ENCODE peak calls at places on chromosomes 13 and 19, in five cellular contexts. I, V, S, O and M are unnamed samples.

GRCh38 chr19:24052811-24053210 is 34.2 kb upstream of the ZNF254 start:
- DNase-seq in I (peak; percentile 59), V (no peak), S (no peak), O (no peak), M (no peak)

GRCh38 chr19:50794778-50795664 is 4.8 kb downstream of the ACP4 start:
- DNase-seq in I (no peak), V (no peak), S (no peak), O (no peak), M (no peak)

GRCh38 chr13:48808689-48809088 is 155.0 kb downstream of the CYSLTR2 start:
- DNase-seq in I (peak; percentile 76), V (no peak), S (no peak), O (no peak), M (no peak)

GRCh38 chr13:30804474-30804873 is 69.1 kb downstream of the ALOX5AP start:
- DNase-seq in I (no peak), V (no peak), S (no peak), O (no peak), M (peak; percentile 15)

GRCh38 chr19:23554548-23554947 is 132.5 kb downstream of the ZNF675 start:
- DNase-seq in I (no peak), V (no peak), S (no peak), O (no peak), M (no peak)

GRCh38 chr19:29628661-29629385 is 22.7 kb downstream of the POP4 start:
- DNase-seq in I (no peak), V (no peak), S (no peak), O (no peak), M (no peak)

GRCh38 chr19:19260842-19261241 is 12.3 kb downstream of the TM6SF2 start:
- DNase-seq in I (no peak), V (no peak), S (no peak), O (no peak), M (no peak)

GRCh38 chr13:32370805-32371204 is 55.5 kb downstream of the BRCA2 start:
- DNase-seq in I (no peak), V (no peak), S (no peak), O (no peak), M (no peak)

GRCh38 chr13:78762825-78763224 is 103.9 kb upstream of the OBI1 start:
- DNase-seq in I (no peak), V (no peak), S (no peak), O (no peak), M (no peak)

GRCh38 chr19:6738726-6739389 is 622 bp upstream of the TRIP10 start:
- DNase-seq in I (peak; percentile 8), V (peak; percentile 51), S (no peak), O (no peak), M (peak; percentile 22)

GRCh38 chr13:20503088-20504083 is 22.3 kb downstream of the CRYL1 start:
- DNase-seq in I (no peak), V (no peak), S (no peak), O (no peak), M (no peak)

GRCh38 chr19:11418518-11419506 is at the start of gene RGL3:
- DNase-seq in I (no peak), V (peak; percentile 67), S (no peak), O (no peak), M (peak; percentile 40)

GRCh38 chr13:33069365-33069764 is 53.1 kb downstream of the KL start:
- DNase-seq in I (no peak), V (no peak), S (no peak), O (no peak), M (no peak)

GRCh38 chr19:44720945-44721344 is 22.0 kb downstream of the CEACAM16 start:
- DNase-seq in I (no peak), V (no peak), S (no peak), O (no peak), M (no peak)

GRCh38 chr19:42401365-42402303 is 11.5 kb upstream of the CNFN start:
- DNase-seq in I (peak; percentile 73), V (peak; percentile 90), S (no peak), O (peak; percentile 94), M (peak; percentile 88)

GRCh38 chr13:60838581-60838980 is 441.6 kb downstream of the TDRD3 start:
- DNase-seq in I (no peak), V (no peak), S (no peak), O (no peak), M (no peak)

GRCh38 chr19:15424121-15424520 is 5.3 kb upstream of the AKAP8L start:
- DNase-seq in I (no peak), V (no peak), S (no peak), O (no peak), M (no peak)

GRCh38 chr19:5130371-5131030 is 161.6 kb downstream of the KDM4B start:
- DNase-seq in I (no peak), V (no peak), S (no peak), O (no peak), M (no peak)

GRCh38 chr19:41546386-41546789 is 29.6 kb upstream of the CEACAM21 start:
- DNase-seq in I (no peak), V (no peak), S (no peak), O (no peak), M (no peak)

GRCh38 chr13:44249439-44249838 is 124.2 kb upstream of the SERP2 start:
- DNase-seq in I (peak; percentile 77), V (no peak), S (no peak), O (no peak), M (no peak)

GRCh38 chr13:102225892-102226291 is 176.0 kb downstream of the FGF14 start:
- DNase-seq in I (no peak), V (no peak), S (no peak), O (no peak), M (no peak)

GRCh38 chr19:2391118-2391725 is 31.2 kb downstream of the TMPRSS9 start:
- DNase-seq in I (peak; percentile 78), V (peak; percentile 73), S (peak; percentile 38), O (no peak), M (peak; percentile 26)

GRCh38 chr13:49791214-49791752 is 1.2 kb downstream of the KPNA3 start:
- DNase-seq in I (peak; percentile 35), V (peak; percentile 50), S (no peak), O (no peak), M (peak; percentile 4)

GRCh38 chr19:9847087-9847671 is 12.1 kb downstream of the PIN1 start:
- DNase-seq in I (peak; percentile 97), V (peak; percentile 56), S (peak; percentile 12), O (peak; percentile 19), M (peak; percentile 50)
- TF ChIP-seq CTCF in I (peak; percentile 92), V (peak; percentile 48), S (peak; percentile 75), O (peak; percentile 53), M (peak; percentile 16)

DNA sequence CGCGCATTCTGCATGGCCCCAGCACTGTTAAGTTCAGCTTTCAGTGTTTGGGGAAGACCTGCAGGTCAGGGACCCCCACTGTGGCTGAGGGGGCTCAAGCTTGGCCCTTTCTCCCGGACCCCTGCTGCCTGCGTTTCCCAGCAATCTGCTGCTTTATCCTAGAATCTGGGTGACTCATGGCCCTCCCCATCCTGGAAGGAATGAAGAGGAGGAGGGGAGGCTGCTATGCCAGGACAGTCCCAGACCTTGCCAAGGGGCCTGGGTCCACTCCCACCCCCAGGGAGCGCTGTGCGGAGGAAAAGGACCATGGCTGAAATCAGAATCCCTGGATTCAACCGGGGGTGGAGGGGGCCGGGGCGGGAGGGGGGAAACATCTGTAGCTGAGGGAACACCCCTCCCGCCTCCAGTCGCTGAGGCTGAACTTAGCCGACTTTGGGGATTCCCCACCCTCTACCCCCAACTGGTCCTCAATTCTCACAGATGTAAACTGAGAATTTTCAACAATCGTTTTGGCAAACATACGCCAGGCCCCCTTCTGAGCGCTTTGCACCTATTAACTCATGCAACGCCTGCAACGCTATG is 20.6 kb downstream of the ZNF114 start:
- DNase-seq in I (peak; percentile 57), V (peak; percentile 80), S (no peak), O (peak; percentile 42), M (peak; percentile 61)
- TF ChIP-seq CTCF in I (peak; percentile 28), V (peak; percentile 53), S (no peak), O (no peak), M (no peak)

GRCh38 chr19:4044927-4045557 is 21.7 kb downstream of the ZBTB7A start:
- DNase-seq in I (no peak), V (no peak), S (no peak), O (no peak), M (no peak)

GRCh38 chr19:4043966-4044365 is 22.7 kb downstream of the ZBTB7A start:
- DNase-seq in I (no peak), V (no peak), S (no peak), O (no peak), M (no peak)

GRCh38 chr19:4045597-4046361 is 20.9 kb downstream of the ZBTB7A start:
- DNase-seq in I (no peak), V (no peak), S (no peak), O (no peak), M (no peak)

GRCh38 chr19:4046946-4047683 is 19.6 kb downstream of the ZBTB7A start:
- DNase-seq in I (no peak), V (no peak), S (no peak), O (no peak), M (no peak)

DNA sequence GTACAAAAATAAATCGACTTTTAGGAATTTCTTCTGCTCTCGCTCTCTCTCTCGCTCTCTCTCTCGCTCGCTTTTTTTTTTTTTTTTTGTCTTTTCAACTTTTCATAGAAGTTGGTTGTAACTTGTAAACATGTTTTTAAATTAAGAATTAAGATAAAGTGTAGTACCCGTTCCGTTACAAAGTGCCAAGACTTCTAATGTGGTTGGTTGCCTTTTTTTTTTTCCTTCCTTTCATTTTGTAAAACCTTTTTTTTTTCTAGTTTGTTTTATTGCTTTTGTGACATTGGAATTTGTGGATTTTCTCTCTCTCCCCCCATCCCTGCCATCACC is 20.4 kb downstream of the ZBTB7A start:
- DNase-seq in I (no peak), V (no peak), S (no peak), O (no peak), M (no peak)
- TF ChIP-seq CTCF in I (no peak), V (no peak), S (no peak), O (no peak), M (no peak)

GRCh38 chr13:47592256-47592655 is 408.8 kb downstream of the SUCLA2 start:
- DNase-seq in I (no peak), V (no peak), S (no peak), O (no peak), M (no peak)

DNA sequence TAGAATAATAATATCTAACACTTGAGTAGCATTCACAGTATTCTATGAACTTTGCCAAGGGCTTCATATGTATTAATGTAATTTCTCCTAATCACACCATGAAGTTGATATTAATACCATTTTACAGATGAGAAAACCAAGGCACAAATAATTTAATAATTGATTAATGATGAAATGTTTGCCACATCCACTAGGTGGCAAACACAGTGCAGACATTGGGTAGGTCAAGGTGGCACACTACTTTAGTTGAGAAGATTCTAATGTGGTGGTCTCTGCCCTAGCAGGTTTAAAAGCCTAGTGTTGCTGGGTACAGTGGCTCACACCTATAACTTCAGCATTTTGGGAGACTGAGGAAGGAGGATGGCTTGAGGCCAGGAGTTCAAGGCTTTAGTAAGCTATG is 412.4 kb downstream of the SUCLA2 start:
- DNase-seq in I (no peak), V (no peak), S (no peak), O (no peak), M (no peak)
- TF ChIP-seq CTCF in I (no peak), V (peak; percentile 38), S (no peak), O (no peak), M (peak; percentile 55)

GRCh38 chr13:94896238-94896637 is 183.9 kb upstream of the SOX21 start:
- DNase-seq in I (no peak), V (no peak), S (no peak), O (no peak), M (no peak)
- TF ChIP-seq CTCF in I (no peak), V (no peak), S (no peak), O (no peak), M (no peak)

DNA sequence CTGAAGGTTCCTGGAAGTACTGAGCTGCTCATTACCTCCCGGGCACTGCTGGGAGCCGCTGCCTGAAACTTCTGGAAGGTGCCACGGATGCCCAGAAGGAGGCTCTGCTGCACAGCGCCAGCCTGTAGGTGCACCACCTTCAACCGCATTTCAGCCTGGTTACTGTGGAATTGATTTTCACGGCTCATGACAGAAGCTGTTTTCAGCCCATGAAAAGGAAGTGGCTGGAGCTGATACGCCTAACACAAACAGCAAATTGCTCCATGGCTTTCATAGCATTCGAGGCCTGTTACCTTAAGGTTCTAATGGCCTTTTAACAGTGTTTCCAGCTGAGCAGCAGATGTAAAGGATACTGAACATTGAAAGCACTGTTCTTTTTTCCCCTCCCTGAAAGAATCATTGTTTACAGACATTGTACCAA is 22.0 kb downstream of the GPC6 start:
- DNase-seq in I (peak; percentile 35), V (peak; percentile 73), S (no peak), O (peak; percentile 24), M (peak; percentile 64)
- TF ChIP-seq CTCF in I (no peak), V (peak; percentile 63), S (peak; percentile 49), O (peak; percentile 54), M (peak; percentile 15)